ENCODE peak calls at places on chromosomes 7 and 10, in seven cellular contexts. T is GM23248; K is NCI-H526; H is HAP-1; G is stimulated activated CD4-positive, alpha-beta T cell treated with anti-CD3 and anti-CD28 coated beads, Interleukin-12 subunit alpha, Interleukin-12 subunit beta, amount 100 ng/mL, for 4 hours; U is T1000; P is left ventricle myocardium inferior. D is an unnamed sample.

GRCh38 chr7:17815318-17815717 is 125.0 kb downstream of the SNX13 start:
- DNase-seq in U (no peak), K (no peak), H (no peak), G (no peak), T (no peak), P (no peak), D (no peak)

GRCh38 chr7:79506481-79506880 is 53.0 kb upstream of the MAGI2 start:
- DNase-seq in U (no peak), H (no peak), K (no peak), T (peak; percentile 27), P (no peak), G (no peak), D (no peak)

GRCh38 chr7:99124236-99124635 is 19.7 kb downstream of the SMURF1 start:
- DNase-seq in G (no peak), U (no peak), T (no peak), H (no peak), K (no peak), P (no peak), D (no peak)

GRCh38 chr10:118343115-118343514 is 991 bp upstream of the FAM204A start:
- DNase-seq in K (no peak), T (peak; percentile 81), G (no peak), H (no peak), U (no peak), P (no peak), D (no peak)

GRCh38 chr7:143479055-143479766 is 1.5 kb downstream of the TAS2R41 start:
- DNase-seq in K (no peak), P (no peak), G (no peak), H (no peak), T (peak; percentile 60), U (no peak), D (no peak)

GRCh38 chr10:103648951-103649532 is 155.5 kb downstream of the NEURL1 start:
- DNase-seq in P (no peak), G (no peak), H (no peak), U (no peak), K (no peak), T (peak; percentile 81), D (peak; percentile 42)

GRCh38 chr10:124155781-124156401 is 62.5 kb upstream of the CHST15 start:
- DNase-seq in K (no peak), P (peak; percentile 32), G (no peak), U (no peak), H (no peak), T (peak; percentile 15), D (no peak)

GRCh38 chr7:154783281-154783909 is 219.5 kb downstream of the PAXIP1 start:
- DNase-seq in G (no peak), H (no peak), K (no peak), P (no peak), T (no peak), U (no peak), D (no peak)

GRCh38 chr7:142711722-142712616 is 37.3 kb upstream of the PRSS1 start:
- DNase-seq in H (no peak), U (no peak), G (peak; percentile 15), P (no peak), K (peak; percentile 63), T (peak; percentile 48), D (no peak)

GRCh38 chr10:75166623-75166972 is 44.0 kb upstream of the VDAC2 start:
- DNase-seq in K (no peak), G (no peak), P (no peak), U (no peak), H (no peak), T (no peak), D (no peak)

GRCh38 chr10:96960872-96961271 is 128.8 kb downstream of the LCOR start:
- DNase-seq in P (no peak), T (peak; percentile 69), H (no peak), G (no peak), U (no peak), K (no peak), D (peak; percentile 13)

GRCh38 chr7:143408686-143409551 is at the start of gene EPHA1:
- DNase-seq in H (no peak), U (no peak), P (no peak), T (peak; percentile 42), G (peak; percentile 40), K (peak; percentile 91), D (no peak)

GRCh38 chr10:96130326-96130758 is 245 bp downstream of the ZNF518A start:
- DNase-seq in T (peak; percentile 83), P (peak; percentile 68), K (peak; percentile 89), U (peak; percentile 88), H (peak; percentile 59), G (peak; percentile 68), D (no peak)

GRCh38 chr7:32586291-32587221 is 91.3 kb downstream of the AVL9 start:
- DNase-seq in K (no peak), T (peak; percentile 88), U (no peak), H (no peak), G (no peak), P (peak; percentile 54), D (peak; percentile 90)

GRCh38 chr10:27747096-27747451 is 1.5 kb upstream of the MKX start:
- DNase-seq in K (no peak), P (no peak), U (no peak), T (no peak), H (no peak), G (no peak), D (no peak)

GRCh38 chr10:105150486-105150885 is 509.4 kb downstream of the SORCS3 start:
- DNase-seq in U (no peak), H (no peak), P (no peak), T (no peak), G (no peak), K (no peak), D (peak; percentile 5)

GRCh38 chr7:156650042-156650441 is 9.5 kb downstream of the RNF32 start:
- DNase-seq in K (peak; percentile 40), U (no peak), P (no peak), H (no peak), G (no peak), T (peak; percentile 43), D (no peak)

GRCh38 chr7:17181482-17181881 is 117.0 kb upstream of the AHR start:
- DNase-seq in P (no peak), K (no peak), T (no peak), U (no peak), G (no peak), H (no peak), D (no peak)

GRCh38 chr7:142496545-142496991 is 238.7 kb upstream of the PRSS58 start:
- DNase-seq in H (peak; percentile 12), K (peak; percentile 84), G (no peak), P (no peak), T (peak; percentile 51), U (no peak), D (no peak)

GRCh38 chr7:48246073-48246472 is 74.8 kb downstream of the ABCA13 start:
- DNase-seq in G (no peak), P (no peak), H (no peak), U (no peak), T (no peak), K (no peak), D (no peak)

GRCh38 chr10:31138026-31138553 is 106.4 kb upstream of the ZNF438 start:
- DNase-seq in T (no peak), G (no peak), P (no peak), U (no peak), K (no peak), H (no peak), D (no peak)

GRCh38 chr7:132352774-132353173 is 223.5 kb downstream of the PLXNA4 start:
- DNase-seq in H (no peak), K (no peak), U (no peak), T (no peak), P (no peak), G (no peak), D (peak; percentile 3)

GRCh38 chr10:60878224-60878623 is 65.8 kb downstream of the RHOBTB1 start:
- DNase-seq in P (no peak), T (no peak), K (peak; percentile 41), H (no peak), G (no peak), U (no peak), D (no peak)

GRCh38 chr7:151706568-151707469 is 170.1 kb downstream of the PRKAG2 start:
- DNase-seq in H (no peak), T (peak; percentile 34), U (no peak), G (no peak), K (no peak), P (peak; percentile 5), D (no peak)

GRCh38 chr7:50832744-50833143 is 50.0 kb upstream of the GRB10 start:
- DNase-seq in U (peak; percentile 18), K (no peak), G (no peak), P (no peak), H (no peak), T (peak; percentile 48), D (peak; percentile 11)

GRCh38 chr10:86959737-86960002 is 1.3 kb downstream of the SNCG start:
- DNase-seq in T (no peak), P (no peak), H (no peak), G (no peak), U (no peak), K (no peak), D (no peak)

GRCh38 chr10:75762436-75762802 is 331.0 kb downstream of the LRMDA start:
- DNase-seq in H (no peak), K (no peak), U (no peak), P (no peak), T (no peak), G (no peak), D (no peak)

GRCh38 chr10:50498465-50498864 is 125.3 kb downstream of the SGMS1 start:
- DNase-seq in P (no peak), U (no peak), G (no peak), T (no peak), K (no peak), H (no peak), D (no peak)

GRCh38 chr10:101558206-101558605 is 29.9 kb downstream of the POLL start:
- DNase-seq in K (peak; percentile 25), H (no peak), P (no peak), G (no peak), U (no peak), T (no peak), D (no peak)

GRCh38 chr7:151692721-151693120 is 173.0 kb upstream of the RHEB start:
- DNase-seq in H (no peak), K (peak; percentile 25), T (no peak), P (peak; percentile 45), U (no peak), G (no peak), D (no peak)

D was measured in AG09309.